ENCODE peak calls at places on chromosomes 5 and 9, in five cellular contexts. One of them, this sample, is unnamed.

GRCh38 chr9:77785341-77785740 is 137.2 kb upstream of the GNA14 start:
- DNase-seq in CD8-positive, alpha-beta T cell: no peak
- DNase-seq in HCT116: no peak
- DNase-seq in mammary epithelial cell: no peak
- DNase-seq in CD4-positive, CD25-positive, alpha-beta regulatory T cell: no peak
- DNase-seq in this sample: no peak

GRCh38 chr9:14346826-14347407 is 33.0 kb upstream of the NFIB start:
- DNase-seq in CD8-positive, alpha-beta T cell: no peak
- DNase-seq in HCT116: no peak
- DNase-seq in mammary epithelial cell: no peak
- DNase-seq in CD4-positive, CD25-positive, alpha-beta regulatory T cell: no peak
- DNase-seq in this sample: no peak

GRCh38 chr9:18720691-18721090 is 246.7 kb downstream of the ADAMTSL1 start:
- DNase-seq in CD8-positive, alpha-beta T cell: no peak
- DNase-seq in HCT116: no peak
- DNase-seq in mammary epithelial cell: peak; percentile 12
- DNase-seq in CD4-positive, CD25-positive, alpha-beta regulatory T cell: no peak
- DNase-seq in this sample: no peak

GRCh38 chr5:90408571-90409317 is 812 bp downstream of the CETN3 start:
- DNase-seq in CD8-positive, alpha-beta T cell: no peak
- DNase-seq in HCT116: no peak
- DNase-seq in mammary epithelial cell: peak; percentile 14
- DNase-seq in CD4-positive, CD25-positive, alpha-beta regulatory T cell: no peak
- DNase-seq in this sample: no peak

GRCh38 chr5:91135475-91136248 is 247.5 kb downstream of the ARRDC3 start:
- DNase-seq in CD8-positive, alpha-beta T cell: no peak
- DNase-seq in HCT116: no peak
- DNase-seq in mammary epithelial cell: peak; percentile 5
- DNase-seq in CD4-positive, CD25-positive, alpha-beta regulatory T cell: no peak
- DNase-seq in this sample: no peak

GRCh38 chr9:137614631-137615386 is 4.0 kb upstream of the EHMT1 start:
- DNase-seq in CD8-positive, alpha-beta T cell: no peak
- DNase-seq in HCT116: no peak
- DNase-seq in mammary epithelial cell: no peak
- DNase-seq in CD4-positive, CD25-positive, alpha-beta regulatory T cell: no peak
- DNase-seq in this sample: no peak

GRCh38 chr5:75054110-75054930 is 2.0 kb upstream of the GCNT4 start:
- DNase-seq in CD8-positive, alpha-beta T cell: no peak
- DNase-seq in HCT116: no peak
- DNase-seq in mammary epithelial cell: no peak
- DNase-seq in CD4-positive, CD25-positive, alpha-beta regulatory T cell: no peak
- DNase-seq in this sample: peak; percentile 62

GRCh38 chr9:81035171-81035570 is 654.2 kb downstream of the TLE1 start:
- DNase-seq in CD8-positive, alpha-beta T cell: no peak
- DNase-seq in HCT116: no peak
- DNase-seq in mammary epithelial cell: peak; percentile 41
- DNase-seq in CD4-positive, CD25-positive, alpha-beta regulatory T cell: no peak
- DNase-seq in this sample: no peak

GRCh38 chr5:117657591-117657990 is 1083.0 kb upstream of the SEMA6A start:
- DNase-seq in CD8-positive, alpha-beta T cell: no peak
- DNase-seq in HCT116: no peak
- DNase-seq in mammary epithelial cell: no peak
- DNase-seq in CD4-positive, CD25-positive, alpha-beta regulatory T cell: no peak
- DNase-seq in this sample: no peak

GRCh38 chr9:84136119-84136868 is 155.7 kb downstream of the RMI1 start:
- DNase-seq in CD8-positive, alpha-beta T cell: no peak
- DNase-seq in HCT116: no peak
- DNase-seq in mammary epithelial cell: peak; percentile 85
- DNase-seq in CD4-positive, CD25-positive, alpha-beta regulatory T cell: no peak
- DNase-seq in this sample: no peak

GRCh38 chr9:101409079-101409477 is 10.4 kb downstream of the ZNF189 start:
- DNase-seq in CD8-positive, alpha-beta T cell: no peak
- DNase-seq in HCT116: no peak
- DNase-seq in mammary epithelial cell: no peak
- DNase-seq in CD4-positive, CD25-positive, alpha-beta regulatory T cell: no peak
- DNase-seq in this sample: no peak

GRCh38 chr9:109640232-109641078 is 139.5 kb upstream of the PALM2AKAP2 start:
- DNase-seq in CD8-positive, alpha-beta T cell: no peak
- DNase-seq in HCT116: no peak
- DNase-seq in mammary epithelial cell: peak; percentile 65
- DNase-seq in CD4-positive, CD25-positive, alpha-beta regulatory T cell: no peak
- DNase-seq in this sample: no peak

GRCh38 chr9:27836661-27837401 is 263.6 kb upstream of the C9orf72 start:
- DNase-seq in CD8-positive, alpha-beta T cell: no peak
- DNase-seq in HCT116: no peak
- DNase-seq in mammary epithelial cell: no peak
- DNase-seq in CD4-positive, CD25-positive, alpha-beta regulatory T cell: no peak
- DNase-seq in this sample: no peak

GRCh38 chr9:127386981-127387380 is 10.0 kb upstream of the SLC2A8 start:
- DNase-seq in CD8-positive, alpha-beta T cell: no peak
- DNase-seq in HCT116: no peak
- DNase-seq in mammary epithelial cell: no peak
- DNase-seq in CD4-positive, CD25-positive, alpha-beta regulatory T cell: no peak
- DNase-seq in this sample: no peak

GRCh38 chr9:126945682-126946081 is 31.1 kb downstream of the RALGPS1 start:
- DNase-seq in CD8-positive, alpha-beta T cell: no peak
- DNase-seq in HCT116: no peak
- DNase-seq in mammary epithelial cell: no peak
- DNase-seq in CD4-positive, CD25-positive, alpha-beta regulatory T cell: no peak
- DNase-seq in this sample: no peak

GRCh38 chr5:2000591-2000990 is 117.9 kb upstream of the IRX4 start:
- DNase-seq in CD8-positive, alpha-beta T cell: no peak
- DNase-seq in HCT116: no peak
- DNase-seq in mammary epithelial cell: no peak
- DNase-seq in CD4-positive, CD25-positive, alpha-beta regulatory T cell: no peak
- DNase-seq in this sample: no peak

DNA sequence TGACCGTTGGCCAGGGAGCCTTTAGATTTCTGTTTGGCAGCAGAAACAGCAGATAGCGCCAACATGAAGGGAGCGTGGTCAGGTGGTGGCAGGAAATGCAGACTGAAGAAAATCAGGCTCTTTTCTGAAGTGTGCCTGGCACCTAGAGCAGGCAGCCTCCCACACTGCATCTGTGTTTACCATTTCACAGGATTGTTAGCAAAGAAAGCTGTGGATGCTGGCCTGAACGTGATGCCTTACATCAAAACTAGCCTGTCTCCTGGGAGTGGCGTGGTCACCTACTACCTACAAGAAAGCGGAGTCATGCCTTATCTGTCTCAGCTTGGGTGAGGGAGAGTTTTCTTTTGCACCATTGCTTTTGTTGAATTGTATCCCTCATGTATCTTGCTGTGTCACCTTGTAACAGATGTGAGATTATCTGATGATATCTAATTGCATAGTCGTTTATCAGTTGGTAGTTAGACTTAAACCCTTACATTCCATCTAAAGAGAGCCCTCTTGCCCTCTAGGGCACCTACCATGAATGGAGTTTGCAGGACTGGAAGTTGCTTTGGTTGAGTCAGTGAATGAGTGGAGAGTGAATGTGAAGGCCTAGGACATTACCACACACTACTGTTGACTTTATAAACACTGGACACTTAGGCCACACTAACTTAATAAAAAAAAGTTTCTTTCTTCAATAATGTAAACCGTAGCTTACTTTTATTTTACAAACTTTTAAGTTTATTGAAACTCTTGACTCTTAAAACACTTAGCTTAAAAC is 42.8 kb downstream of the ACO1 start:
- DNase-seq in CD8-positive, alpha-beta T cell: no peak
- DNase-seq in HCT116: no peak
- DNase-seq in mammary epithelial cell: no peak
- DNase-seq in CD4-positive, CD25-positive, alpha-beta regulatory T cell: no peak
- DNase-seq in this sample: no peak
- H3K36me3 ChIP-seq in CD8-positive, alpha-beta T cell: peaks cover 7% of the 10 kb centered on the region
- H3K36me3 ChIP-seq in HCT116: peaks cover 6% of the 10 kb centered on the region
- H3K36me3 ChIP-seq in mammary epithelial cell: peaks cover 8% of the 10 kb centered on the region
- H3K36me3 ChIP-seq in CD4-positive, CD25-positive, alpha-beta regulatory T cell: peaks cover 9% of the 10 kb centered on the region
- H3K36me3 ChIP-seq in this sample: peaks cover 47% of the 10 kb centered on the region

GRCh38 chr9:95091971-95092320 is 225.6 kb downstream of the FANCC start:
- DNase-seq in CD8-positive, alpha-beta T cell: no peak
- DNase-seq in HCT116: no peak
- DNase-seq in mammary epithelial cell: no peak
- DNase-seq in CD4-positive, CD25-positive, alpha-beta regulatory T cell: no peak
- DNase-seq in this sample: no peak
- H3K4me1 ChIP-seq in CD8-positive, alpha-beta T cell: no peaks in the 10 kb centered on the region
- H3K4me1 ChIP-seq in HCT116: peaks cover 13% of the 10 kb centered on the region
- H3K4me1 ChIP-seq in mammary epithelial cell: peaks cover 29% of the 10 kb centered on the region
- H3K4me1 ChIP-seq in CD4-positive, CD25-positive, alpha-beta regulatory T cell: no peaks in the 10 kb centered on the region
- H3K4me1 ChIP-seq in this sample: peaks cover 44% of the 10 kb centered on the region

GRCh38 chr5:851076-851475 is 290 bp upstream of the ZDHHC11 start:
- DNase-seq in CD8-positive, alpha-beta T cell: no peak
- DNase-seq in HCT116: no peak
- DNase-seq in mammary epithelial cell: no peak
- DNase-seq in CD4-positive, CD25-positive, alpha-beta regulatory T cell: no peak
- DNase-seq in this sample: no peak
- H3K36me3 ChIP-seq in CD8-positive, alpha-beta T cell: no peaks in the 10 kb centered on the region
- H3K36me3 ChIP-seq in HCT116: no peaks in the 10 kb centered on the region
- H3K36me3 ChIP-seq in mammary epithelial cell: no peaks in the 10 kb centered on the region
- H3K36me3 ChIP-seq in CD4-positive, CD25-positive, alpha-beta regulatory T cell: no peaks in the 10 kb centered on the region
- H3K36me3 ChIP-seq in this sample: peaks cover 11% of the 10 kb centered on the region

GRCh38 chr5:159910207-159910842 is 6.0 kb upstream of the ADRA1B start:
- DNase-seq in CD8-positive, alpha-beta T cell: no peak
- DNase-seq in HCT116: no peak
- DNase-seq in mammary epithelial cell: no peak
- DNase-seq in CD4-positive, CD25-positive, alpha-beta regulatory T cell: no peak
- DNase-seq in this sample: no peak
- H3K4me1 ChIP-seq in CD8-positive, alpha-beta T cell: no peaks in the 10 kb centered on the region
- H3K4me1 ChIP-seq in HCT116: peaks cover 29% of the 10 kb centered on the region
- H3K4me1 ChIP-seq in mammary epithelial cell: peaks cover 65% of the 10 kb centered on the region
- H3K4me1 ChIP-seq in CD4-positive, CD25-positive, alpha-beta regulatory T cell: no peaks in the 10 kb centered on the region
- H3K4me1 ChIP-seq in this sample: no peaks in the 10 kb centered on the region

GRCh38 chr5:131220566-131220965 is 43.3 kb upstream of the CDC42SE2 start:
- DNase-seq in CD8-positive, alpha-beta T cell: no peak
- DNase-seq in HCT116: no peak
- DNase-seq in mammary epithelial cell: no peak
- DNase-seq in CD4-positive, CD25-positive, alpha-beta regulatory T cell: no peak
- DNase-seq in this sample: no peak
- H3K36me3 ChIP-seq in CD8-positive, alpha-beta T cell: no peaks in the 10 kb centered on the region
- H3K36me3 ChIP-seq in HCT116: no peaks in the 10 kb centered on the region
- H3K36me3 ChIP-seq in mammary epithelial cell: no peaks in the 10 kb centered on the region
- H3K36me3 ChIP-seq in CD4-positive, CD25-positive, alpha-beta regulatory T cell: no peaks in the 10 kb centered on the region
- H3K36me3 ChIP-seq in this sample: no peaks in the 10 kb centered on the region

DNA sequence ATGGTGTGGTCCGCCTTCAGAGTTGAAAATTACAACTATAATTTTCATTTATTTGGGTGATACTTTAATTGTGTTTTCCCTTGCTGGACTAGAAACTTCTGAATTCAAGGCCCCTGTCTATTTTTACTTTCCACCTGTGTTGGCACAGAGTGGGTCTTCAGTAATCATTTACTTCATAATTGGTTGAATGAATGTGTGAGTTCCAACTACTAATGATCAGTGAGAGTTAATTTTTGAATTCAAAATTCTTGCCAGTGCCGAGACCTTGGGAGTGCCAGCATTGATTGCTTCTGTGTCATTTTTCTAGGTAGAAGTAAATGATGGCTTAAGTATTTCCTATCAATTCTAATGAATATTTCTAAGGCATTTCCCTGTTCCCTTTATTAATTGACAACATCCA is 61.4 kb downstream of the PARP8 start:
- DNase-seq in CD8-positive, alpha-beta T cell: no peak
- DNase-seq in HCT116: no peak
- DNase-seq in mammary epithelial cell: no peak
- DNase-seq in CD4-positive, CD25-positive, alpha-beta regulatory T cell: no peak
- DNase-seq in this sample: no peak
- H3K4me1 ChIP-seq in CD8-positive, alpha-beta T cell: peaks cover 36% of the 10 kb centered on the region
- H3K4me1 ChIP-seq in HCT116: no peaks in the 10 kb centered on the region
- H3K4me1 ChIP-seq in mammary epithelial cell: peaks cover 10% of the 10 kb centered on the region
- H3K4me1 ChIP-seq in CD4-positive, CD25-positive, alpha-beta regulatory T cell: peaks cover 10% of the 10 kb centered on the region
- H3K4me1 ChIP-seq in this sample: no peaks in the 10 kb centered on the region

DNA sequence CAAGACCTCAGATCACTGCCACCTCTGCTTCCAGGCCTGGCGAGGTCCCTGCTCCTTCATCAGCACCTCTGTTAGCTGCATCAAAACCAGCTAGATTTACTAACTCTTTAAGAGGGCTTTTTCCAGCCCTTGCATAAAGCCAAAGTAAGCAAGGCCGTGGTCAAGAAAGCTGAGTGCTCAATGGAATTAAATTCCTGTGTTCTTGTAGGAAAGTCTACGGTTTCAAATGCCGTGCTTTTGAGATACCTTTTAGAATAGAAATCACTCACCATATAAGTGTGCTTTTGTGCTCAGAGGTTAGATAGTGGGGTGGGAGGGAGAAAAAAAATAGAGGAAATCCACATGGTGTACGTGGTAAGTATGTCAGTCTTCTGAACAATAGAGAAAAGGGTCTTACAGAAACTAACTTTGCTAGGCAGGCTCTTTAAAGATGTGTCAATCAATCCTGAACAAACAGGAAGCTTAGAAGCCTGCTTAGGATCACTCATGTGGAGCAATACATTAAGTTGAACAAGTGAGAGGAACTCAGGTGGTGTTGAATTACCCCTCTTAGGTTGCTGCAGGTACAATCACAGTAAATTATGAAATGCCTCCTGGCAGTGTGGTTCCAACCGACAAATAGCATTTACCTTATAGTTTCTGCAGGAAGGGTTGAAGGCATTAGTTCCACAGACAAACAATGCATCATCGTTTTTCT is 79.7 kb downstream of the SEMA6A start:
- DNase-seq in CD8-positive, alpha-beta T cell: no peak
- DNase-seq in HCT116: no peak
- DNase-seq in mammary epithelial cell: no peak
- DNase-seq in CD4-positive, CD25-positive, alpha-beta regulatory T cell: no peak
- DNase-seq in this sample: no peak
- H3K36me3 ChIP-seq in CD8-positive, alpha-beta T cell: no peaks in the 10 kb centered on the region
- H3K36me3 ChIP-seq in HCT116: no peaks in the 10 kb centered on the region
- H3K36me3 ChIP-seq in mammary epithelial cell: no peaks in the 10 kb centered on the region
- H3K36me3 ChIP-seq in CD4-positive, CD25-positive, alpha-beta regulatory T cell: no peaks in the 10 kb centered on the region
- H3K36me3 ChIP-seq in this sample: peaks cover 85% of the 10 kb centered on the region

DNA sequence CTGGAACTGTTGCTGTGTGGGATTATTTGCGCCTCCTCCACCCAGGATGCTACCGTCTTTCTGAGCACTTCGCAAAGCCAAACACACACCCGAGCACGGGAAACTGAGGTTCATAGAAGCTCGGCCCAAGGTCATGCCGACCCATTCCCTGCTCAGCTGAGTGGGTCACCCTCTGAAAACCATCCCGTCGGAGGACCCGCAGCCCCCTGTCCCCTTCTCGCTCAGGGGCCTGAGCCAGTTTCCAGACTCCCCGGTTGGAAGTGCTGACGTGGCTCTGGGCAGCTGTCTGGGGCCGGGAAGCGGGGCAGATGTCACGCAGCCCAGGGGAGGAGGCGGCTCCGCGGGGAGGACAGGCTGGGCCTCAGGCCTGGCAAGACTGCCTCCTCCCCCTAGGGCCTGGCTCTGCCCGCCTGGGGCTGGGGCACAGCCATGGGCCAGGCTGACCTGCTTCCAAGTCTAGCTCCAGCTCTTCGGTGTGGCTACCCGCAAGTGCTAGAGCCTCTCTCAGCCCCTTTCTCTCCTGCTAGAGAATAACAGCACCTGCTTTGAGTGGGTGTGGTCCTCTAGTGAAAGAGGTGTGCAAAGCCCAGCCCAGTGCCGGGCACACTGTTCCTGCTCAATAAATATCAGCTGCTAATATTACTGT is 9.9 kb upstream of the CXXC5 start:
- DNase-seq in CD8-positive, alpha-beta T cell: peak; percentile 39
- DNase-seq in HCT116: no peak
- DNase-seq in mammary epithelial cell: no peak
- DNase-seq in CD4-positive, CD25-positive, alpha-beta regulatory T cell: no peak
- DNase-seq in this sample: no peak
- H3K4me1 ChIP-seq in CD8-positive, alpha-beta T cell: peaks cover 43% of the 10 kb centered on the region
- H3K4me1 ChIP-seq in HCT116: peaks cover 63% of the 10 kb centered on the region
- H3K4me1 ChIP-seq in mammary epithelial cell: peaks cover 26% of the 10 kb centered on the region
- H3K4me1 ChIP-seq in CD4-positive, CD25-positive, alpha-beta regulatory T cell: peaks cover 45% of the 10 kb centered on the region
- H3K4me1 ChIP-seq in this sample: peaks cover 27% of the 10 kb centered on the region

This sample was measured in NT2/D1.